ENCODE peak calls at places on chromosomes 16 and 17, in eight cellular contexts. L is HuH-7.5, M is NCI-H748 treated with DMSO at 0.1 percent for 48 hours, Y is SHP77, W is Right ventricle myocardium inferior, A is EH, U is stomach, C is AG04449. I is an unnamed sample.
A peak's percentile ranks its signal among the peaks of the same experiment; 100 is the strongest.

GRCh38 chr17:77827461-77827968 is 131.0 kb upstream of the TNRC6C start:
- DNase-seq in Y (no peak), M (no peak), W (no peak), C (no peak), A (no peak), U (no peak), L (no peak), I (no peak)

GRCh38 chr17:32876414-32877163 is at the start of gene MYO1D:
- DNase-seq in M (peak; percentile 30), W (peak; percentile 72), C (no peak), A (peak; percentile 11), Y (peak; percentile 13), L (peak; percentile 36), U (peak; percentile 79), I (peak; percentile 74)

GRCh38 chr17:70310251-70310672 is 140.9 kb downstream of the KCNJ2 start:
- DNase-seq in C (no peak), A (no peak), U (no peak), Y (no peak), M (no peak), W (no peak), L (no peak), I (no peak)

GRCh38 chr17:8176197-8176940 is at the start of gene TMEM107:
- DNase-seq in A (peak; percentile 87), L (peak; percentile 61), M (peak; percentile 93), Y (peak; percentile 97), C (no peak), U (peak; percentile 90), W (peak; percentile 95), I (peak; percentile 88)

GRCh38 chr17:80446645-80447405 is 29.6 kb downstream of the NPTX1 start:
- DNase-seq in Y (peak; percentile 49), U (no peak), M (no peak), C (no peak), W (peak; percentile 44), L (no peak), A (peak; percentile 48), I (no peak)

GRCh38 chr16:47310792-47311211 is 150.1 kb downstream of the ITFG1 start:
- DNase-seq in M (no peak), C (no peak), W (no peak), Y (no peak), L (no peak), U (no peak), A (no peak), I (no peak)

GRCh38 chr16:9966569-9967157 is 215.6 kb downstream of the GRIN2A start:
- DNase-seq in Y (no peak), L (no peak), U (no peak), M (no peak), W (no peak), C (no peak), A (peak; percentile 25), I (no peak)

GRCh38 chr17:79951361-79952264 is 84.1 kb downstream of the TBC1D16 start:
- DNase-seq in M (no peak), Y (no peak), C (peak; percentile 61), W (peak; percentile 68), U (peak; percentile 83), A (peak; percentile 89), L (no peak), I (peak; percentile 72)

GRCh38 chr16:15548482-15548891 is 94.5 kb downstream of the MARF1 start:
- DNase-seq in A (peak; percentile 32), L (no peak), Y (no peak), U (no peak), C (no peak), W (no peak), M (no peak), I (no peak)

GRCh38 chr16:74667215-74667765 is 613 bp upstream of the RFWD3 start:
- DNase-seq in Y (peak; percentile 38), W (no peak), A (peak; percentile 34), L (no peak), M (no peak), U (peak; percentile 34), C (no peak), I (peak; percentile 23)

GRCh38 chr16:3645504-3646347 is 8.8 kb upstream of the DNASE1 start:
- DNase-seq in L (no peak), M (no peak), A (peak; percentile 23), Y (peak; percentile 75), U (peak; percentile 17), W (no peak), C (no peak), I (no peak)

GRCh38 chr16:54123766-54124165 is 162.8 kb downstream of the IRX3 start:
- DNase-seq in U (no peak), M (no peak), C (no peak), L (no peak), Y (no peak), A (no peak), W (no peak), I (no peak)

GRCh38 chr16:1785846-1786170 is 3.0 kb downstream of the NUBP2 start:
- DNase-seq in A (no peak), Y (no peak), L (no peak), U (no peak), W (no peak), C (no peak), M (no peak), I (no peak)

GRCh38 chr17:27457731-27458523 is 1.7 kb downstream of the KSR1 start:
- DNase-seq in U (no peak), W (no peak), M (peak; percentile 53), A (peak; percentile 75), C (no peak), L (no peak), Y (no peak), I (no peak)

GRCh38 chr17:76270127-76270592 is 5.0 kb downstream of the UBALD2 start:
- DNase-seq in W (peak; percentile 67), A (no peak), L (no peak), Y (no peak), U (no peak), C (no peak), M (no peak), I (no peak)

GRCh38 chr17:67433248-67433924 is 56.3 kb downstream of the PITPNC1 start:
- DNase-seq in U (no peak), L (no peak), Y (no peak), W (no peak), C (no peak), A (no peak), M (no peak), I (no peak)

GRCh38 chr17:1111599-1112443 is 68.0 kb downstream of the ABR start:
- DNase-seq in M (no peak), A (no peak), U (no peak), C (no peak), L (no peak), W (no peak), Y (peak; percentile 94), I (no peak)

GRCh38 chr17:28545787-28546415 is 6.5 kb downstream of the UNC119 start:
- DNase-seq in C (no peak), W (no peak), L (no peak), A (peak; percentile 22), Y (no peak), M (no peak), U (no peak), I (no peak)

GRCh38 chr17:45815752-45816151 is 28.9 kb upstream of the SPPL2C start:
- DNase-seq in C (no peak), A (no peak), Y (no peak), U (no peak), L (no peak), M (no peak), W (no peak), I (no peak)

GRCh38 chr16:20225334-20225733 is 102.0 kb downstream of the GP2 start:
- DNase-seq in C (no peak), A (no peak), U (no peak), M (no peak), L (no peak), Y (no peak), W (no peak), I (no peak)

GRCh38 chr17:79038545-79039135 is 14.7 kb downstream of the C1QTNF1 start:
- DNase-seq in C (peak; percentile 63), W (no peak), A (peak; percentile 88), L (no peak), M (no peak), Y (no peak), U (no peak), I (no peak)

GRCh38 chr16:88067530-88068411 is 116.5 kb downstream of the BANP start:
- DNase-seq in W (no peak), U (no peak), A (no peak), M (no peak), C (no peak), Y (no peak), L (no peak), I (no peak)

GRCh38 chr17:31696184-31696602 is 162.9 kb downstream of the COPRS start:
- DNase-seq in W (peak; percentile 92), L (peak; percentile 55), C (peak; percentile 94), Y (no peak), A (peak; percentile 99), M (no peak), U (peak; percentile 74), I (peak; percentile 80)

GRCh38 chr17:31598921-31599571 is 207.6 kb downstream of the RAB11FIP4 start:
- DNase-seq in C (no peak), A (no peak), M (peak; percentile 38), L (peak; percentile 68), W (no peak), U (no peak), Y (peak; percentile 50), I (no peak)

GRCh38 chr17:4978720-4979119 is 8.8 kb downstream of the CAMTA2 start:
- DNase-seq in L (no peak), A (no peak), Y (no peak), C (no peak), M (no peak), U (no peak), W (no peak), I (no peak)

GRCh38 chr16:55842369-55843104 is 9.6 kb upstream of the CES1 start:
- DNase-seq in U (no peak), M (peak; percentile 17), C (no peak), A (peak; percentile 54), Y (peak; percentile 3), W (no peak), L (peak; percentile 32), I (no peak)

GRCh38 chr16:12617401-12617819 is 186.3 kb downstream of the CPPED1 start:
- DNase-seq in Y (peak; percentile 8), M (no peak), C (no peak), L (no peak), W (no peak), U (no peak), A (no peak), I (no peak)

GRCh38 chr17:39229274-39229913 is 3.6 kb upstream of the STAC2 start:
- DNase-seq in A (peak; percentile 52), L (no peak), Y (no peak), U (no peak), C (no peak), W (no peak), M (no peak), I (no peak)

GRCh38 chr16:62625291-62625690 is 589.1 kb upstream of the CDH8 start:
- DNase-seq in U (no peak), M (no peak), C (no peak), W (no peak), L (no peak), A (no peak), Y (no peak), I (no peak)

GRCh38 chr17:79630120-79630519 is 19.3 kb upstream of the RBFOX3 start:
- DNase-seq in C (no peak), M (no peak), W (no peak), L (no peak), U (peak; percentile 4), A (no peak), Y (no peak), I (peak; percentile 1)

GRCh38 chr16:78022347-78022746 is at the start of gene CLEC3A:
- DNase-seq in Y (no peak), W (no peak), L (no peak), M (no peak), U (no peak), C (no peak), A (no peak), I (no peak)

GRCh38 chr16:67429799-67430503 is 970 bp upstream of the HSD11B2 start:
- DNase-seq in A (no peak), L (no peak), C (no peak), M (no peak), W (no peak), Y (no peak), U (no peak), I (no peak)

GRCh38 chr17:57948555-57949420 is 6.4 kb downstream of the CUEDC1 start:
- DNase-seq in M (no peak), L (no peak), W (no peak), C (peak; percentile 98), Y (no peak), U (no peak), A (peak; percentile 99), I (no peak)

GRCh38 chr17:73439597-73439996 is 127.8 kb upstream of the CDC42EP4 start:
- DNase-seq in L (no peak), C (no peak), Y (no peak), W (no peak), M (no peak), A (no peak), U (no peak), I (no peak)